ENCODE peak calls at places on chromosomes 16 and 17, in five cellular contexts. One of them, this sample, is unnamed.

GRCh38 chr16:66740010-66740409 is 11.4 kb downstream of the DYNC1LI2 start:
- DNase-seq in pancreas: no peak
- DNase-seq in RWPE1: peak; percentile 49
- DNase-seq in NB4: peak; percentile 62
- DNase-seq in bronchial epithelial cell: no peak
- DNase-seq in this sample: peak; percentile 56

GRCh38 chr17:79340771-79341528 is 266.3 kb downstream of the ENGASE start:
- DNase-seq in pancreas: no peak
- DNase-seq in RWPE1: no peak
- DNase-seq in NB4: no peak
- DNase-seq in bronchial epithelial cell: no peak
- DNase-seq in this sample: no peak

GRCh38 chr16:1105888-1106620 is 10.0 kb upstream of the C1QTNF8 start:
- DNase-seq in pancreas: peak; percentile 94
- DNase-seq in RWPE1: peak; percentile 85
- DNase-seq in NB4: peak; percentile 59
- DNase-seq in bronchial epithelial cell: peak; percentile 4
- DNase-seq in this sample: peak; percentile 63

GRCh38 chr17:59783221-59784016 is 76.0 kb downstream of the VMP1 start:
- DNase-seq in pancreas: no peak
- DNase-seq in RWPE1: peak; percentile 30
- DNase-seq in NB4: peak; percentile 41
- DNase-seq in bronchial epithelial cell: peak; percentile 76
- DNase-seq in this sample: peak; percentile 64

GRCh38 chr17:65029605-65030308 is 26.8 kb downstream of the GNA13 start:
- DNase-seq in pancreas: no peak
- DNase-seq in RWPE1: no peak
- DNase-seq in NB4: peak; percentile 11
- DNase-seq in bronchial epithelial cell: no peak
- DNase-seq in this sample: no peak

GRCh38 chr17:77264617-77265230 is 124.0 kb downstream of the SEC14L1 start:
- DNase-seq in pancreas: peak; percentile 21
- DNase-seq in RWPE1: no peak
- DNase-seq in NB4: no peak
- DNase-seq in bronchial epithelial cell: no peak
- DNase-seq in this sample: no peak

GRCh38 chr17:81961087-81961514 is at the start of gene NOTUM:
- DNase-seq in pancreas: no peak
- DNase-seq in RWPE1: no peak
- DNase-seq in NB4: peak; percentile 56
- DNase-seq in bronchial epithelial cell: no peak
- DNase-seq in this sample: no peak

GRCh38 chr17:82081546-82081945 is 15.9 kb upstream of the DUS1L start:
- DNase-seq in pancreas: no peak
- DNase-seq in RWPE1: no peak
- DNase-seq in NB4: no peak
- DNase-seq in bronchial epithelial cell: no peak
- DNase-seq in this sample: no peak

GRCh38 chr16:46803373-46803772 is 27.6 kb downstream of the C16orf87 start:
- DNase-seq in pancreas: no peak
- DNase-seq in RWPE1: no peak
- DNase-seq in NB4: no peak
- DNase-seq in bronchial epithelial cell: no peak
- DNase-seq in this sample: no peak

GRCh38 chr16:58049697-58050185 is 24.2 kb downstream of the MMP15 start:
- DNase-seq in pancreas: no peak
- DNase-seq in RWPE1: no peak
- DNase-seq in NB4: no peak
- DNase-seq in bronchial epithelial cell: no peak
- DNase-seq in this sample: no peak

GRCh38 chr16:79716645-79717323 is 116.2 kb upstream of the MAF start:
- DNase-seq in pancreas: no peak
- DNase-seq in RWPE1: no peak
- DNase-seq in NB4: no peak
- DNase-seq in bronchial epithelial cell: no peak
- DNase-seq in this sample: no peak

GRCh38 chr16:11131706-11132105 is 124.3 kb downstream of the SOCS1 start:
- DNase-seq in pancreas: no peak
- DNase-seq in RWPE1: no peak
- DNase-seq in NB4: no peak
- DNase-seq in bronchial epithelial cell: no peak
- DNase-seq in this sample: no peak

GRCh38 chr17:55762086-55762858 is 11.4 kb downstream of the PCTP start:
- DNase-seq in pancreas: no peak
- DNase-seq in RWPE1: no peak
- DNase-seq in NB4: no peak
- DNase-seq in bronchial epithelial cell: no peak
- DNase-seq in this sample: no peak

GRCh38 chr16:10878644-10879498 is 1.9 kb downstream of the CIITA start:
- DNase-seq in pancreas: peak; percentile 73
- DNase-seq in RWPE1: peak; percentile 38
- DNase-seq in NB4: no peak
- DNase-seq in bronchial epithelial cell: peak; percentile 18
- DNase-seq in this sample: peak; percentile 48

GRCh38 chr17:80361495-80362220 is 53.3 kb upstream of the ENDOV start:
- DNase-seq in pancreas: peak; percentile 22
- DNase-seq in RWPE1: peak; percentile 21
- DNase-seq in NB4: peak; percentile 36
- DNase-seq in bronchial epithelial cell: no peak
- DNase-seq in this sample: peak; percentile 22

GRCh38 chr17:28684963-28685362 is 23.0 kb downstream of the SUPT6H start:
- DNase-seq in pancreas: no peak
- DNase-seq in RWPE1: no peak
- DNase-seq in NB4: peak; percentile 55
- DNase-seq in bronchial epithelial cell: no peak
- DNase-seq in this sample: peak; percentile 52

GRCh38 chr17:77907497-77908120 is 50.9 kb upstream of the TNRC6C start:
- DNase-seq in pancreas: no peak
- DNase-seq in RWPE1: no peak
- DNase-seq in NB4: no peak
- DNase-seq in bronchial epithelial cell: no peak
- DNase-seq in this sample: no peak

GRCh38 chr17:73546770-73547345 is 97.4 kb downstream of the SDK2 start:
- DNase-seq in pancreas: peak; percentile 19
- DNase-seq in RWPE1: peak; percentile 68
- DNase-seq in NB4: peak; percentile 87
- DNase-seq in bronchial epithelial cell: peak; percentile 86
- DNase-seq in this sample: peak; percentile 71

GRCh38 chr16:67989322-67990017 is 9.2 kb upstream of the DPEP3 start:
- DNase-seq in pancreas: no peak
- DNase-seq in RWPE1: no peak
- DNase-seq in NB4: no peak
- DNase-seq in bronchial epithelial cell: no peak
- DNase-seq in this sample: no peak

GRCh38 chr17:75352079-75352569 is 53.4 kb downstream of the GRB2 start:
- DNase-seq in pancreas: no peak
- DNase-seq in RWPE1: peak; percentile 38
- DNase-seq in NB4: no peak
- DNase-seq in bronchial epithelial cell: peak; percentile 77
- DNase-seq in this sample: peak; percentile 12

GRCh38 chr17:10290046-10290445 is 82.8 kb downstream of the MYH13 start:
- DNase-seq in pancreas: no peak
- DNase-seq in RWPE1: no peak
- DNase-seq in NB4: no peak
- DNase-seq in bronchial epithelial cell: no peak
- DNase-seq in this sample: no peak

GRCh38 chr17:71453876-71454422 is 666.9 kb upstream of the SOX9 start:
- DNase-seq in pancreas: no peak
- DNase-seq in RWPE1: no peak
- DNase-seq in NB4: no peak
- DNase-seq in bronchial epithelial cell: no peak
- DNase-seq in this sample: no peak

GRCh38 chr16:58264961-58265479 is 29.8 kb downstream of the PRSS54 start:
- DNase-seq in pancreas: no peak
- DNase-seq in RWPE1: peak; percentile 86
- DNase-seq in NB4: peak; percentile 86
- DNase-seq in bronchial epithelial cell: peak; percentile 94
- DNase-seq in this sample: peak; percentile 86

GRCh38 chr17:61335105-61335844 is 64.4 kb upstream of the TBX2 start:
- DNase-seq in pancreas: no peak
- DNase-seq in RWPE1: no peak
- DNase-seq in NB4: no peak
- DNase-seq in bronchial epithelial cell: no peak
- DNase-seq in this sample: no peak

DNA sequence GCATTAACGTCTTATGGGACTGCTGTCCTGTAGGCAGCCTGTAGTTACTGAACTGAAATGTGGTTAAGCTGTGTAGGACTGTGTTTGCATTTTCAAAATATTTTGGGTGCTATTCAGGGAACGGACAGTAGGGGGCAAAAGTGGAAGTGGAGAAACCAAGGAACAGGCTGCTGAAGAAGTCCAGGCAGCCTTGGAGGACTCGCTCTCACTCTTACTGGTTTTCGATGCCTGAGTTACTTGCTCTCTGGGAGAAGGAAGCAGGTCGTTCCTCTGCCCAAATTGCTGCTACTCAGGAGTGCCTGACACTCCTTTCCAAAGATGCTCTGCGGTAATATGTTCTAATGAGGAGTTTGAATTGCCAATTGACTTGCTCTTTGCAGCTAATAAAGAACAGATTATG is 64.5 kb upstream of the RBFOX1 start:
- DNase-seq in pancreas: no peak
- DNase-seq in RWPE1: no peak
- DNase-seq in NB4: peak; percentile 41
- DNase-seq in bronchial epithelial cell: peak; percentile 2
- DNase-seq in this sample: no peak
- TF ChIP-seq CTCF in pancreas: peak; percentile 30
- TF ChIP-seq CTCF in RWPE1: no peak
- TF ChIP-seq CTCF in NB4: peak; percentile 58
- TF ChIP-seq CTCF in bronchial epithelial cell: peak; percentile 27
- TF ChIP-seq CTCF in this sample: no peak

GRCh38 chr16:30902070-30902972 is 5.9 kb downstream of the CTF1 start:
- DNase-seq in pancreas: peak; percentile 91
- DNase-seq in RWPE1: peak; percentile 57
- DNase-seq in NB4: peak; percentile 79
- DNase-seq in bronchial epithelial cell: peak; percentile 15
- DNase-seq in this sample: peak; percentile 57
- TF ChIP-seq CTCF in pancreas: no peak
- TF ChIP-seq CTCF in RWPE1: peak; percentile 92
- TF ChIP-seq CTCF in NB4: no peak
- TF ChIP-seq CTCF in bronchial epithelial cell: peak; percentile 36
- TF ChIP-seq CTCF in this sample: no peak

DNA sequence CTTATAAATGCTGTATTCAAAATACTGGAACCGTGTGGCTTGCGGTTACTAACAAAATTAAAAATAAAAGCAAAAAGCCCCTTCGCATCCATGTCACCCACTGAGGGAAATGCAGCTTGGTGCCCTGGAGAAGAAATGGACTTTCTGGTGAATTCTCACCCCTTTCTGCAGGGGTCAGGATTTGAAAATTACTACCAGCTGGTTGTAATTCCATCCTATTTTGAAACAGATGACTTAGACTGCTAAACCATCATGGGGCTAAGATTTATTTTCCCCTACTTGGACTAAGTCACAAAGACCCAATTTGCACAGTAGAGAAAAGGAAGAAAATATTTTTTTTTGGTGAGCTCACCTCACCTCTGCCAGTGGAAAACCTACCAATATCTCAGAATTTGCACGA is 111.4 kb upstream of the MYOCD start:
- DNase-seq in pancreas: no peak
- DNase-seq in RWPE1: no peak
- DNase-seq in NB4: no peak
- DNase-seq in bronchial epithelial cell: no peak
- DNase-seq in this sample: no peak
- TF ChIP-seq CTCF in pancreas: no peak
- TF ChIP-seq CTCF in RWPE1: no peak
- TF ChIP-seq CTCF in NB4: no peak
- TF ChIP-seq CTCF in bronchial epithelial cell: no peak
- TF ChIP-seq CTCF in this sample: no peak

GRCh38 chr16:69495821-69496220 is 69.9 kb upstream of the NFAT5 start:
- DNase-seq in pancreas: no peak
- DNase-seq in RWPE1: no peak
- DNase-seq in NB4: no peak
- DNase-seq in bronchial epithelial cell: no peak
- DNase-seq in this sample: no peak
- TF ChIP-seq CTCF in pancreas: no peak
- TF ChIP-seq CTCF in RWPE1: no peak
- TF ChIP-seq CTCF in NB4: no peak
- TF ChIP-seq CTCF in bronchial epithelial cell: no peak
- TF ChIP-seq CTCF in this sample: no peak

DNA sequence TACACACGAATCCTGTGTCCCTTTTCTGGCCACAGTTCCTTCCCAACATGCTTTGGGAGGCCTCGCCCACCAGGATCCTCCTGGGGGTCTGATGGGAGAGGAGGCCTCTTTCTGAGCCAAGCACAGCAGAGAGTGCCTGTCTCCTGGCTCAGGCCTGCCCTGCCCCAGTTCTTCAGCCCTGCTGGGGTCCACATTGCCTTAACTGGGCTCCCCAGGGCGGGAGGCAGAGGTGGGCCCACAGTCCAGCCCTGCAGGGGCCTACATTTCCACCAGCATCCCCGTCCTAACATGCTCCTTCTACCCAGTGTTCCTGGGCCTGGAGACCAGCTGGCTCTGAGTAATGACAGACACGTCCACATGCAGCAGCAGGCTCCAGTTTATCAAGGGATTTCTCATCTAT is 29.6 kb downstream of the WNT9B start:
- DNase-seq in pancreas: no peak
- DNase-seq in RWPE1: no peak
- DNase-seq in NB4: no peak
- DNase-seq in bronchial epithelial cell: no peak
- DNase-seq in this sample: no peak
- TF ChIP-seq CTCF in pancreas: no peak
- TF ChIP-seq CTCF in RWPE1: no peak
- TF ChIP-seq CTCF in NB4: no peak
- TF ChIP-seq CTCF in bronchial epithelial cell: no peak
- TF ChIP-seq CTCF in this sample: no peak

GRCh38 chr16:2194852-2195315 is 1.5 kb downstream of the CASKIN1 start:
- DNase-seq in pancreas: no peak
- DNase-seq in RWPE1: peak; percentile 55
- DNase-seq in NB4: peak; percentile 74
- DNase-seq in bronchial epithelial cell: peak; percentile 61
- DNase-seq in this sample: peak; percentile 70
- TF ChIP-seq CTCF in pancreas: peak; percentile 49
- TF ChIP-seq CTCF in RWPE1: peak; percentile 57
- TF ChIP-seq CTCF in NB4: peak; percentile 45
- TF ChIP-seq CTCF in bronchial epithelial cell: peak; percentile 85
- TF ChIP-seq CTCF in this sample: peak; percentile 68

GRCh38 chr16:49513040-49513439 is 139.4 kb downstream of the C16orf78 start:
- DNase-seq in pancreas: no peak
- DNase-seq in RWPE1: no peak
- DNase-seq in NB4: peak; percentile 64
- DNase-seq in bronchial epithelial cell: no peak
- DNase-seq in this sample: peak; percentile 18
- TF ChIP-seq CTCF in pancreas: no peak
- TF ChIP-seq CTCF in RWPE1: no peak
- TF ChIP-seq CTCF in NB4: peak; percentile 27
- TF ChIP-seq CTCF in bronchial epithelial cell: no peak
- TF ChIP-seq CTCF in this sample: no peak

This sample was measured in MCF 10A.